ENCODE peak calls at places on chromosomes 6 and 20, in five cellular contexts. One of them, this sample, is unnamed.

GRCh38 chr20:57180954-57181353 is 85.5 kb downstream of the BMP7 start:
- DNase-seq in HT1080: no peak
- DNase-seq in stimulated activated CD4-positive, alpha-beta T cell treated with anti-CD3 and anti-CD28 coated beads, Interleukin-4, amount 100 ng/mL, for 1 hour: no peak
- DNase-seq in endothelial cell: no peak
- DNase-seq in lung microvascular endothelial cell: no peak
- DNase-seq in this sample: no peak

GRCh38 chr6:166423051-166423745 is 40.5 kb upstream of the MPC1 start:
- DNase-seq in lung microvascular endothelial cell: no peak
- DNase-seq in HT1080: no peak
- DNase-seq in stimulated activated CD4-positive, alpha-beta T cell treated with anti-CD3 and anti-CD28 coated beads, Interleukin-4, amount 100 ng/mL, for 1 hour: no peak
- DNase-seq in endothelial cell: no peak
- DNase-seq in this sample: no peak

GRCh38 chr20:945841-946240 is 29.7 kb upstream of the ANGPT4 start:
- DNase-seq in stimulated activated CD4-positive, alpha-beta T cell treated with anti-CD3 and anti-CD28 coated beads, Interleukin-4, amount 100 ng/mL, for 1 hour: no peak
- DNase-seq in lung microvascular endothelial cell: no peak
- DNase-seq in endothelial cell: no peak
- DNase-seq in HT1080: no peak
- DNase-seq in this sample: no peak

GRCh38 chr6:131122516-131122915 is 12.8 kb upstream of the AKAP7 start:
- DNase-seq in stimulated activated CD4-positive, alpha-beta T cell treated with anti-CD3 and anti-CD28 coated beads, Interleukin-4, amount 100 ng/mL, for 1 hour: no peak
- DNase-seq in endothelial cell: no peak
- DNase-seq in HT1080: no peak
- DNase-seq in lung microvascular endothelial cell: no peak
- DNase-seq in this sample: no peak

GRCh38 chr20:9025643-9026042 is 43.2 kb upstream of the PLCB4 start:
- DNase-seq in HT1080: peak; percentile 76
- DNase-seq in endothelial cell: no peak
- DNase-seq in lung microvascular endothelial cell: no peak
- DNase-seq in stimulated activated CD4-positive, alpha-beta T cell treated with anti-CD3 and anti-CD28 coated beads, Interleukin-4, amount 100 ng/mL, for 1 hour: no peak
- DNase-seq in this sample: peak; percentile 49

GRCh38 chr6:72219536-72219935 is 333.2 kb downstream of the RIMS1 start:
- DNase-seq in HT1080: no peak
- DNase-seq in lung microvascular endothelial cell: no peak
- DNase-seq in stimulated activated CD4-positive, alpha-beta T cell treated with anti-CD3 and anti-CD28 coated beads, Interleukin-4, amount 100 ng/mL, for 1 hour: no peak
- DNase-seq in endothelial cell: no peak
- DNase-seq in this sample: no peak

GRCh38 chr20:47334022-47334551 is 22.4 kb downstream of the ZMYND8 start:
- DNase-seq in stimulated activated CD4-positive, alpha-beta T cell treated with anti-CD3 and anti-CD28 coated beads, Interleukin-4, amount 100 ng/mL, for 1 hour: no peak
- DNase-seq in lung microvascular endothelial cell: peak; percentile 97
- DNase-seq in endothelial cell: no peak
- DNase-seq in HT1080: peak; percentile 98
- DNase-seq in this sample: peak; percentile 96

GRCh38 chr6:25094726-25095125 is 159.0 kb upstream of the RIPOR2 start:
- DNase-seq in HT1080: no peak
- DNase-seq in lung microvascular endothelial cell: peak; percentile 93
- DNase-seq in stimulated activated CD4-positive, alpha-beta T cell treated with anti-CD3 and anti-CD28 coated beads, Interleukin-4, amount 100 ng/mL, for 1 hour: no peak
- DNase-seq in endothelial cell: no peak
- DNase-seq in this sample: no peak

GRCh38 chr20:11993886-11994466 is 76.3 kb downstream of the BTBD3 start:
- DNase-seq in endothelial cell: no peak
- DNase-seq in lung microvascular endothelial cell: no peak
- DNase-seq in stimulated activated CD4-positive, alpha-beta T cell treated with anti-CD3 and anti-CD28 coated beads, Interleukin-4, amount 100 ng/mL, for 1 hour: no peak
- DNase-seq in HT1080: peak; percentile 24
- DNase-seq in this sample: no peak

GRCh38 chr6:54377776-54378175 is 69.5 kb downstream of the TINAG start:
- DNase-seq in HT1080: no peak
- DNase-seq in endothelial cell: no peak
- DNase-seq in lung microvascular endothelial cell: no peak
- DNase-seq in stimulated activated CD4-positive, alpha-beta T cell treated with anti-CD3 and anti-CD28 coated beads, Interleukin-4, amount 100 ng/mL, for 1 hour: no peak
- DNase-seq in this sample: no peak

GRCh38 chr6:157235600-157236039 is 87.7 kb downstream of the TMEM242 start:
- DNase-seq in lung microvascular endothelial cell: peak; percentile 51
- DNase-seq in stimulated activated CD4-positive, alpha-beta T cell treated with anti-CD3 and anti-CD28 coated beads, Interleukin-4, amount 100 ng/mL, for 1 hour: peak; percentile 59
- DNase-seq in endothelial cell: peak; percentile 64
- DNase-seq in HT1080: no peak
- DNase-seq in this sample: no peak

GRCh38 chr20:4985658-4986057 is 15.7 kb downstream of the SLC23A2 start:
- DNase-seq in endothelial cell: no peak
- DNase-seq in lung microvascular endothelial cell: no peak
- DNase-seq in stimulated activated CD4-positive, alpha-beta T cell treated with anti-CD3 and anti-CD28 coated beads, Interleukin-4, amount 100 ng/mL, for 1 hour: no peak
- DNase-seq in HT1080: no peak
- DNase-seq in this sample: no peak

GRCh38 chr20:4507288-4507719 is 214.4 kb upstream of the PRND start:
- DNase-seq in endothelial cell: no peak
- DNase-seq in HT1080: peak; percentile 72
- DNase-seq in stimulated activated CD4-positive, alpha-beta T cell treated with anti-CD3 and anti-CD28 coated beads, Interleukin-4, amount 100 ng/mL, for 1 hour: no peak
- DNase-seq in lung microvascular endothelial cell: peak; percentile 97
- DNase-seq in this sample: peak; percentile 44

GRCh38 chr6:36285797-36286196 is 15.9 kb downstream of the PNPLA1 start:
- DNase-seq in HT1080: no peak
- DNase-seq in endothelial cell: no peak
- DNase-seq in lung microvascular endothelial cell: no peak
- DNase-seq in stimulated activated CD4-positive, alpha-beta T cell treated with anti-CD3 and anti-CD28 coated beads, Interleukin-4, amount 100 ng/mL, for 1 hour: no peak
- DNase-seq in this sample: no peak

GRCh38 chr6:134288538-134289203 is 29.2 kb downstream of the SGK1 start:
- DNase-seq in HT1080: peak; percentile 98
- DNase-seq in lung microvascular endothelial cell: peak; percentile 95
- DNase-seq in stimulated activated CD4-positive, alpha-beta T cell treated with anti-CD3 and anti-CD28 coated beads, Interleukin-4, amount 100 ng/mL, for 1 hour: no peak
- DNase-seq in endothelial cell: no peak
- DNase-seq in this sample: peak; percentile 75

GRCh38 chr6:16095180-16095579 is 33.7 kb upstream of the MYLIP start:
- DNase-seq in stimulated activated CD4-positive, alpha-beta T cell treated with anti-CD3 and anti-CD28 coated beads, Interleukin-4, amount 100 ng/mL, for 1 hour: no peak
- DNase-seq in endothelial cell: no peak
- DNase-seq in lung microvascular endothelial cell: no peak
- DNase-seq in HT1080: no peak
- DNase-seq in this sample: no peak

GRCh38 chr6:158879180-158879579 is 60.0 kb upstream of the EZR start:
- DNase-seq in lung microvascular endothelial cell: peak; percentile 6
- DNase-seq in stimulated activated CD4-positive, alpha-beta T cell treated with anti-CD3 and anti-CD28 coated beads, Interleukin-4, amount 100 ng/mL, for 1 hour: no peak
- DNase-seq in endothelial cell: no peak
- DNase-seq in HT1080: peak; percentile 66
- DNase-seq in this sample: no peak